ENCODE peak calls at places on chromosome 18, in eight cellular contexts. One of them, this sample, is unnamed.

GRCh38 chr18:42045346-42045745 is 90.3 kb downstream of the PIK3C3 start:
- DNase-seq in neural progenitor cell: no peak
- DNase-seq in GM20000: no peak
- DNase-seq in coronary artery: no peak
- DNase-seq in GM10248: no peak
- DNase-seq in sigmoid colon: no peak
- DNase-seq in NB4: no peak
- DNase-seq in choroid plexus epithelial cell: peak; percentile 62
- DNase-seq in this sample: no peak

GRCh38 chr18:35641916-35642315 is 60.4 kb downstream of the GALNT1 start:
- DNase-seq in neural progenitor cell: no peak
- DNase-seq in GM20000: no peak
- DNase-seq in coronary artery: no peak
- DNase-seq in GM10248: no peak
- DNase-seq in sigmoid colon: no peak
- DNase-seq in NB4: no peak
- DNase-seq in choroid plexus epithelial cell: peak; percentile 81
- DNase-seq in this sample: no peak

GRCh38 chr18:76490701-76491171 is 4.3 kb downstream of the ZNF516 start:
- DNase-seq in neural progenitor cell: peak; percentile 56
- DNase-seq in GM20000: peak; percentile 65
- DNase-seq in coronary artery: no peak
- DNase-seq in GM10248: peak; percentile 56
- DNase-seq in sigmoid colon: peak; percentile 81
- DNase-seq in NB4: peak; percentile 62
- DNase-seq in choroid plexus epithelial cell: no peak
- DNase-seq in this sample: peak; percentile 39

GRCh38 chr18:12657048-12657848 is 659 bp downstream of the SPIRE1 start:
- DNase-seq in neural progenitor cell: peak; percentile 68
- DNase-seq in GM20000: peak; percentile 73
- DNase-seq in coronary artery: peak; percentile 77
- DNase-seq in GM10248: peak; percentile 46
- DNase-seq in sigmoid colon: peak; percentile 71
- DNase-seq in NB4: peak; percentile 59
- DNase-seq in choroid plexus epithelial cell: peak; percentile 54
- DNase-seq in this sample: peak; percentile 24

GRCh38 chr18:76354348-76354747 is 140.7 kb downstream of the ZNF516 start:
- DNase-seq in neural progenitor cell: no peak
- DNase-seq in GM20000: no peak
- DNase-seq in coronary artery: no peak
- DNase-seq in GM10248: no peak
- DNase-seq in sigmoid colon: peak; percentile 77
- DNase-seq in NB4: no peak
- DNase-seq in choroid plexus epithelial cell: peak; percentile 48
- DNase-seq in this sample: no peak

GRCh38 chr18:39604836-39605235 is 2039.2 kb upstream of the CELF4 start:
- DNase-seq in neural progenitor cell: no peak
- DNase-seq in GM20000: no peak
- DNase-seq in coronary artery: no peak
- DNase-seq in GM10248: no peak
- DNase-seq in sigmoid colon: no peak
- DNase-seq in NB4: peak; percentile 20
- DNase-seq in choroid plexus epithelial cell: peak; percentile 86
- DNase-seq in this sample: no peak

GRCh38 chr18:50083708-50084107 is 111.2 kb downstream of the MYO5B start:
- DNase-seq in neural progenitor cell: no peak
- DNase-seq in GM20000: no peak
- DNase-seq in coronary artery: no peak
- DNase-seq in GM10248: no peak
- DNase-seq in sigmoid colon: no peak
- DNase-seq in NB4: no peak
- DNase-seq in choroid plexus epithelial cell: no peak
- DNase-seq in this sample: no peak

GRCh38 chr18:77061946-77062517 is 70.6 kb downstream of the MBP start:
- DNase-seq in neural progenitor cell: peak; percentile 57
- DNase-seq in GM20000: peak; percentile 61
- DNase-seq in coronary artery: no peak
- DNase-seq in GM10248: no peak
- DNase-seq in sigmoid colon: no peak
- DNase-seq in NB4: peak; percentile 72
- DNase-seq in choroid plexus epithelial cell: peak; percentile 84
- DNase-seq in this sample: no peak

GRCh38 chr18:22961156-22961555 is 28.0 kb downstream of the RBBP8 start:
- DNase-seq in neural progenitor cell: no peak
- DNase-seq in GM20000: no peak
- DNase-seq in coronary artery: no peak
- DNase-seq in GM10248: no peak
- DNase-seq in sigmoid colon: no peak
- DNase-seq in NB4: no peak
- DNase-seq in choroid plexus epithelial cell: no peak
- DNase-seq in this sample: no peak

GRCh38 chr18:10036479-10036878 is 122.7 kb downstream of the VAPA start:
- DNase-seq in neural progenitor cell: no peak
- DNase-seq in GM20000: no peak
- DNase-seq in coronary artery: no peak
- DNase-seq in GM10248: no peak
- DNase-seq in sigmoid colon: no peak
- DNase-seq in NB4: no peak
- DNase-seq in choroid plexus epithelial cell: no peak
- DNase-seq in this sample: no peak

GRCh38 chr18:42032447-42032846 is 77.4 kb downstream of the PIK3C3 start:
- DNase-seq in neural progenitor cell: no peak
- DNase-seq in GM20000: no peak
- DNase-seq in coronary artery: no peak
- DNase-seq in GM10248: no peak
- DNase-seq in sigmoid colon: no peak
- DNase-seq in NB4: no peak
- DNase-seq in choroid plexus epithelial cell: no peak
- DNase-seq in this sample: no peak

GRCh38 chr18:59220164-59220783 is 316 bp downstream of the GRP start:
- DNase-seq in neural progenitor cell: peak; percentile 65
- DNase-seq in GM20000: no peak
- DNase-seq in coronary artery: no peak
- DNase-seq in GM10248: peak; percentile 22
- DNase-seq in sigmoid colon: no peak
- DNase-seq in NB4: no peak
- DNase-seq in choroid plexus epithelial cell: no peak
- DNase-seq in this sample: no peak

GRCh38 chr18:28834889-28835288 is 658.0 kb upstream of the CDH2 start:
- DNase-seq in neural progenitor cell: no peak
- DNase-seq in GM20000: no peak
- DNase-seq in coronary artery: no peak
- DNase-seq in GM10248: no peak
- DNase-seq in sigmoid colon: no peak
- DNase-seq in NB4: no peak
- DNase-seq in choroid plexus epithelial cell: peak; percentile 42
- DNase-seq in this sample: no peak

GRCh38 chr18:47063070-47063469 is 27.6 kb upstream of the ELOA2 start:
- DNase-seq in neural progenitor cell: no peak
- DNase-seq in GM20000: no peak
- DNase-seq in coronary artery: no peak
- DNase-seq in GM10248: no peak
- DNase-seq in sigmoid colon: no peak
- DNase-seq in NB4: no peak
- DNase-seq in choroid plexus epithelial cell: no peak
- DNase-seq in this sample: no peak

GRCh38 chr18:31451625-31452024 is 4.1 kb downstream of the DSG3 start:
- DNase-seq in neural progenitor cell: no peak
- DNase-seq in GM20000: no peak
- DNase-seq in coronary artery: no peak
- DNase-seq in GM10248: no peak
- DNase-seq in sigmoid colon: no peak
- DNase-seq in NB4: no peak
- DNase-seq in choroid plexus epithelial cell: no peak
- DNase-seq in this sample: no peak

GRCh38 chr18:35856178-35856577 is 116.3 kb upstream of the RMP24 start:
- DNase-seq in neural progenitor cell: no peak
- DNase-seq in GM20000: no peak
- DNase-seq in coronary artery: no peak
- DNase-seq in GM10248: no peak
- DNase-seq in sigmoid colon: no peak
- DNase-seq in NB4: no peak
- DNase-seq in choroid plexus epithelial cell: no peak
- DNase-seq in this sample: no peak

GRCh38 chr18:29892960-29893558 is 1149.5 kb downstream of the DSC3 start:
- DNase-seq in neural progenitor cell: peak; percentile 16
- DNase-seq in GM20000: no peak
- DNase-seq in coronary artery: no peak
- DNase-seq in GM10248: no peak
- DNase-seq in sigmoid colon: no peak
- DNase-seq in NB4: peak; percentile 11
- DNase-seq in choroid plexus epithelial cell: peak; percentile 6
- DNase-seq in this sample: no peak

GRCh38 chr18:10248738-10249137 is 205.7 kb upstream of the APCDD1 start:
- DNase-seq in neural progenitor cell: no peak
- DNase-seq in GM20000: no peak
- DNase-seq in coronary artery: no peak
- DNase-seq in GM10248: no peak
- DNase-seq in sigmoid colon: no peak
- DNase-seq in NB4: no peak
- DNase-seq in choroid plexus epithelial cell: no peak
- DNase-seq in this sample: no peak

GRCh38 chr18:58451115-58451971 is 177.5 kb downstream of the ALPK2 start:
- DNase-seq in neural progenitor cell: no peak
- DNase-seq in GM20000: no peak
- DNase-seq in coronary artery: no peak
- DNase-seq in GM10248: no peak
- DNase-seq in sigmoid colon: no peak
- DNase-seq in NB4: no peak
- DNase-seq in choroid plexus epithelial cell: no peak
- DNase-seq in this sample: no peak

GRCh38 chr18:61921621-61922235 is 28.9 kb upstream of the RNF152 start:
- DNase-seq in neural progenitor cell: no peak
- DNase-seq in GM20000: no peak
- DNase-seq in coronary artery: no peak
- DNase-seq in GM10248: no peak
- DNase-seq in sigmoid colon: no peak
- DNase-seq in NB4: peak; percentile 12
- DNase-seq in choroid plexus epithelial cell: no peak
- DNase-seq in this sample: no peak

GRCh38 chr18:14144628-14144895 is 12.3 kb upstream of the ZNF519 start:
- DNase-seq in neural progenitor cell: no peak
- DNase-seq in GM20000: no peak
- DNase-seq in coronary artery: no peak
- DNase-seq in GM10248: no peak
- DNase-seq in sigmoid colon: no peak
- DNase-seq in NB4: no peak
- DNase-seq in choroid plexus epithelial cell: no peak
- DNase-seq in this sample: no peak

GRCh38 chr18:49279041-49279440 is 181.4 kb downstream of the DYM start:
- DNase-seq in neural progenitor cell: no peak
- DNase-seq in GM20000: no peak
- DNase-seq in coronary artery: no peak
- DNase-seq in GM10248: no peak
- DNase-seq in sigmoid colon: no peak
- DNase-seq in NB4: no peak
- DNase-seq in choroid plexus epithelial cell: no peak
- DNase-seq in this sample: no peak

GRCh38 chr18:58180738-58181353 is 136.8 kb downstream of the NEDD4L start:
- DNase-seq in neural progenitor cell: peak; percentile 66
- DNase-seq in GM20000: peak; percentile 74
- DNase-seq in coronary artery: no peak
- DNase-seq in GM10248: peak; percentile 75
- DNase-seq in sigmoid colon: no peak
- DNase-seq in NB4: peak; percentile 38
- DNase-seq in choroid plexus epithelial cell: peak; percentile 69
- DNase-seq in this sample: peak; percentile 47

GRCh38 chr18:79396431-79397287 is 929 bp downstream of the NFATC1 start:
- DNase-seq in neural progenitor cell: peak; percentile 82
- DNase-seq in GM20000: peak; percentile 86
- DNase-seq in coronary artery: no peak
- DNase-seq in GM10248: peak; percentile 64
- DNase-seq in sigmoid colon: peak; percentile 85
- DNase-seq in NB4: peak; percentile 52
- DNase-seq in choroid plexus epithelial cell: peak; percentile 41
- DNase-seq in this sample: no peak

GRCh38 chr18:7958897-7959146 is 391.7 kb downstream of the PTPRM start:
- DNase-seq in neural progenitor cell: no peak
- DNase-seq in GM20000: no peak
- DNase-seq in coronary artery: no peak
- DNase-seq in GM10248: no peak
- DNase-seq in sigmoid colon: no peak
- DNase-seq in NB4: no peak
- DNase-seq in choroid plexus epithelial cell: no peak
- DNase-seq in this sample: no peak
- TF ChIP-seq CTCF in neural progenitor cell: no peak
- TF ChIP-seq CTCF in GM20000: no peak
- TF ChIP-seq CTCF in coronary artery: no peak
- TF ChIP-seq CTCF in GM10248: no peak
- TF ChIP-seq CTCF in sigmoid colon: no peak
- TF ChIP-seq CTCF in NB4: no peak
- TF ChIP-seq CTCF in choroid plexus epithelial cell: no peak
- TF ChIP-seq CTCF in this sample: no peak

GRCh38 chr18:37578886-37579513 is 13.4 kb upstream of the CELF4 start:
- DNase-seq in neural progenitor cell: peak; percentile 19
- DNase-seq in GM20000: no peak
- DNase-seq in coronary artery: no peak
- DNase-seq in GM10248: peak; percentile 30
- DNase-seq in sigmoid colon: no peak
- DNase-seq in NB4: peak; percentile 23
- DNase-seq in choroid plexus epithelial cell: peak; percentile 46
- DNase-seq in this sample: no peak
- TF ChIP-seq CTCF in neural progenitor cell: peak; percentile 69
- TF ChIP-seq CTCF in GM20000: no peak
- TF ChIP-seq CTCF in coronary artery: peak; percentile 20
- TF ChIP-seq CTCF in GM10248: peak; percentile 28
- TF ChIP-seq CTCF in sigmoid colon: no peak
- TF ChIP-seq CTCF in NB4: peak; percentile 24
- TF ChIP-seq CTCF in choroid plexus epithelial cell: peak; percentile 47
- TF ChIP-seq CTCF in this sample: peak; percentile 69

GRCh38 chr18:5853253-5853652 is 42.1 kb downstream of the TMEM200C start:
- DNase-seq in neural progenitor cell: no peak
- DNase-seq in GM20000: no peak
- DNase-seq in coronary artery: no peak
- DNase-seq in GM10248: no peak
- DNase-seq in sigmoid colon: no peak
- DNase-seq in NB4: no peak
- DNase-seq in choroid plexus epithelial cell: no peak
- DNase-seq in this sample: no peak

DNA sequence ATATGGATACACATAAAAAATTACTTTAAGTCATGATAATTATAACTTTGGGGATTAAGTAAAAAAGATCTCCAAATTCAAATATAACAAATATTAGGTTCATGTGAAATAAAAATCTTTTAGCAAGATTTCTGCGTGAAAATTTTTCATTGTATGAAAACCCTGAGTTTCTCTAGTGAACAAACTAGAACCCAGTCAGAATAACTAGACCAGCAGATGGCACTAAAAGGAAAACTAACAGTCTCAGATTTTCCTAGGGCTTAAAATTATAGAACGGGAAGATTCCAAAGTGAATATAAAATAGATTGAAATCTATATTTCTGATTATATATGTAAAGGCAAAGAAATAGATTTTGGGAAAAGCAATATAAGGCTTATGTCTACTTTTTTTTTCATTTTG is 43.3 kb downstream of the TMEM200C start:
- DNase-seq in neural progenitor cell: no peak
- DNase-seq in GM20000: no peak
- DNase-seq in coronary artery: no peak
- DNase-seq in GM10248: no peak
- DNase-seq in sigmoid colon: no peak
- DNase-seq in NB4: no peak
- DNase-seq in choroid plexus epithelial cell: peak; percentile 14
- DNase-seq in this sample: no peak
- TF ChIP-seq CTCF in neural progenitor cell: peak; percentile 46
- TF ChIP-seq CTCF in GM20000: no peak
- TF ChIP-seq CTCF in coronary artery: no peak
- TF ChIP-seq CTCF in GM10248: peak; percentile 5
- TF ChIP-seq CTCF in sigmoid colon: no peak
- TF ChIP-seq CTCF in NB4: peak; percentile 14
- TF ChIP-seq CTCF in choroid plexus epithelial cell: no peak
- TF ChIP-seq CTCF in this sample: peak; percentile 42

GRCh38 chr18:5890606-5891360 is 4.5 kb downstream of the TMEM200C start:
- DNase-seq in neural progenitor cell: peak; percentile 84
- DNase-seq in GM20000: peak; percentile 91
- DNase-seq in coronary artery: no peak
- DNase-seq in GM10248: peak; percentile 82
- DNase-seq in sigmoid colon: no peak
- DNase-seq in NB4: no peak
- DNase-seq in choroid plexus epithelial cell: no peak
- DNase-seq in this sample: peak; percentile 68
- TF ChIP-seq CTCF in neural progenitor cell: peak; percentile 64
- TF ChIP-seq CTCF in GM20000: peak; percentile 87
- TF ChIP-seq CTCF in coronary artery: no peak
- TF ChIP-seq CTCF in GM10248: peak; percentile 76
- TF ChIP-seq CTCF in sigmoid colon: no peak
- TF ChIP-seq CTCF in NB4: no peak
- TF ChIP-seq CTCF in choroid plexus epithelial cell: no peak
- TF ChIP-seq CTCF in this sample: peak; percentile 86